ENCODE peak calls at places on chromosome 12, in ten cellular contexts. One of them, this sample, is unnamed.

GRCh38 chr12:46414591-46415268 is 42.2 kb upstream of the SLC38A2 start:
- DNase-seq in spleen: no peak
- DNase-seq in activated naive CD4-positive, alpha-beta T cell: no peak
- DNase-seq in DMS 273 treated with DMSO at 0.1 percent for 48 hours: no peak
- DNase-seq in effector CD4-positive, alpha-beta T cell: no peak
- DNase-seq in kidney glomerular epithelial cell: no peak
- DNase-seq in NCI-H2081: no peak
- DNase-seq in stomach: no peak
- DNase-seq in hippocampal formation: no peak
- DNase-seq in OCI-LY7: no peak
- DNase-seq in this sample: no peak

GRCh38 chr12:105485321-105485910 is 154.9 kb downstream of the C12orf75 start:
- DNase-seq in spleen: no peak
- DNase-seq in activated naive CD4-positive, alpha-beta T cell: no peak
- DNase-seq in DMS 273 treated with DMSO at 0.1 percent for 48 hours: no peak
- DNase-seq in effector CD4-positive, alpha-beta T cell: no peak
- DNase-seq in kidney glomerular epithelial cell: peak
- DNase-seq in NCI-H2081: no peak
- DNase-seq in stomach: no peak
- DNase-seq in hippocampal formation: no peak
- DNase-seq in OCI-LY7: no peak
- DNase-seq in this sample: no peak

GRCh38 chr12:6471992-6472366 is 1.5 kb upstream of the VAMP1 start:
- DNase-seq in spleen: no peak
- DNase-seq in activated naive CD4-positive, alpha-beta T cell: no peak
- DNase-seq in DMS 273 treated with DMSO at 0.1 percent for 48 hours: no peak
- DNase-seq in effector CD4-positive, alpha-beta T cell: no peak
- DNase-seq in kidney glomerular epithelial cell: peak
- DNase-seq in NCI-H2081: no peak
- DNase-seq in stomach: no peak
- DNase-seq in hippocampal formation: no peak
- DNase-seq in OCI-LY7: no peak
- DNase-seq in this sample: no peak

GRCh38 chr12:30578426-30578825 is 117.2 kb downstream of the IPO8 start:
- DNase-seq in spleen: no peak
- DNase-seq in activated naive CD4-positive, alpha-beta T cell: no peak
- DNase-seq in DMS 273 treated with DMSO at 0.1 percent for 48 hours: no peak
- DNase-seq in effector CD4-positive, alpha-beta T cell: no peak
- DNase-seq in kidney glomerular epithelial cell: no peak
- DNase-seq in NCI-H2081: no peak
- DNase-seq in stomach: no peak
- DNase-seq in hippocampal formation: no peak
- DNase-seq in OCI-LY7: no peak
- DNase-seq in this sample: no peak

GRCh38 chr12:93198086-93198485 is 179.6 kb upstream of the NUDT4 start:
- DNase-seq in spleen: no peak
- DNase-seq in activated naive CD4-positive, alpha-beta T cell: no peak
- DNase-seq in DMS 273 treated with DMSO at 0.1 percent for 48 hours: no peak
- DNase-seq in effector CD4-positive, alpha-beta T cell: no peak
- DNase-seq in kidney glomerular epithelial cell: peak
- DNase-seq in NCI-H2081: no peak
- DNase-seq in stomach: no peak
- DNase-seq in hippocampal formation: no peak
- DNase-seq in OCI-LY7: no peak
- DNase-seq in this sample: no peak

GRCh38 chr12:57171668-57172067 is 24.2 kb upstream of the LRP1-AS start:
- DNase-seq in spleen: no peak
- DNase-seq in activated naive CD4-positive, alpha-beta T cell: no peak
- DNase-seq in DMS 273 treated with DMSO at 0.1 percent for 48 hours: no peak
- DNase-seq in effector CD4-positive, alpha-beta T cell: no peak
- DNase-seq in kidney glomerular epithelial cell: no peak
- DNase-seq in NCI-H2081: no peak
- DNase-seq in stomach: no peak
- DNase-seq in hippocampal formation: no peak
- DNase-seq in OCI-LY7: no peak
- DNase-seq in this sample: no peak

GRCh38 chr12:15589328-15590032 is 199.7 kb downstream of the EPS8 start:
- DNase-seq in spleen: no peak
- DNase-seq in activated naive CD4-positive, alpha-beta T cell: no peak
- DNase-seq in DMS 273 treated with DMSO at 0.1 percent for 48 hours: no peak
- DNase-seq in effector CD4-positive, alpha-beta T cell: no peak
- DNase-seq in kidney glomerular epithelial cell: no peak
- DNase-seq in NCI-H2081: no peak
- DNase-seq in stomach: no peak
- DNase-seq in hippocampal formation: no peak
- DNase-seq in OCI-LY7: no peak
- DNase-seq in this sample: no peak

GRCh38 chr12:93736640-93737178 is 59.5 kb downstream of the CRADD start:
- DNase-seq in spleen: no peak
- DNase-seq in activated naive CD4-positive, alpha-beta T cell: no peak
- DNase-seq in DMS 273 treated with DMSO at 0.1 percent for 48 hours: no peak
- DNase-seq in effector CD4-positive, alpha-beta T cell: no peak
- DNase-seq in kidney glomerular epithelial cell: no peak
- DNase-seq in NCI-H2081: no peak
- DNase-seq in stomach: no peak
- DNase-seq in hippocampal formation: no peak
- DNase-seq in OCI-LY7: no peak
- DNase-seq in this sample: no peak

GRCh38 chr12:102955926-102956737 is 1.3 kb upstream of the ASCL1 start:
- DNase-seq in spleen: no peak
- DNase-seq in activated naive CD4-positive, alpha-beta T cell: no peak
- DNase-seq in DMS 273 treated with DMSO at 0.1 percent for 48 hours: no peak
- DNase-seq in effector CD4-positive, alpha-beta T cell: no peak
- DNase-seq in kidney glomerular epithelial cell: no peak
- DNase-seq in NCI-H2081: peak
- DNase-seq in stomach: no peak
- DNase-seq in hippocampal formation: no peak
- DNase-seq in OCI-LY7: no peak
- DNase-seq in this sample: peak

GRCh38 chr12:48988030-48988649 is 10.0 kb downstream of the WNT1 start:
- DNase-seq in spleen: peak
- DNase-seq in activated naive CD4-positive, alpha-beta T cell: peak
- DNase-seq in DMS 273 treated with DMSO at 0.1 percent for 48 hours: no peak
- DNase-seq in effector CD4-positive, alpha-beta T cell: peak
- DNase-seq in kidney glomerular epithelial cell: peak
- DNase-seq in NCI-H2081: peak
- DNase-seq in stomach: peak
- DNase-seq in hippocampal formation: no peak
- DNase-seq in OCI-LY7: peak
- DNase-seq in this sample: no peak

GRCh38 chr12:52389313-52390207 is 4.1 kb upstream of the KRT84 start:
- DNase-seq in spleen: peak
- DNase-seq in activated naive CD4-positive, alpha-beta T cell: no peak
- DNase-seq in DMS 273 treated with DMSO at 0.1 percent for 48 hours: no peak
- DNase-seq in effector CD4-positive, alpha-beta T cell: no peak
- DNase-seq in kidney glomerular epithelial cell: peak
- DNase-seq in NCI-H2081: no peak
- DNase-seq in stomach: no peak
- DNase-seq in hippocampal formation: peak
- DNase-seq in OCI-LY7: no peak
- DNase-seq in this sample: no peak

GRCh38 chr12:51905507-51906438 is 1.5 kb upstream of the ACVRL1 start:
- DNase-seq in spleen: no peak
- DNase-seq in activated naive CD4-positive, alpha-beta T cell: no peak
- DNase-seq in DMS 273 treated with DMSO at 0.1 percent for 48 hours: no peak
- DNase-seq in effector CD4-positive, alpha-beta T cell: no peak
- DNase-seq in kidney glomerular epithelial cell: no peak
- DNase-seq in NCI-H2081: no peak
- DNase-seq in stomach: peak
- DNase-seq in hippocampal formation: no peak
- DNase-seq in OCI-LY7: no peak
- DNase-seq in this sample: no peak

This sample was measured in COR-L47.